ENCODE peak calls at places on chromosome 16, in six cellular contexts. R is HepG2, V is K562, G is A549, H is upper lobe of left lung, K is GM12878. Y is an unnamed sample.

GRCh38 chr16:4064950-4065352 is 51.3 kb downstream of the ADCY9 start:
- ATAC-seq in K (no peak), H (peak), R (no peak), G (no peak), V (no peak), Y (no peak)

GRCh38 chr16:3814755-3815154 is 65.8 kb downstream of the CREBBP start:
- ATAC-seq in H (no peak), G (no peak), R (no peak), K (no peak), V (no peak), Y (no peak)

GRCh38 chr16:89025636-89026035 is 48.6 kb upstream of the CBFA2T3 start:
- ATAC-seq in K (no peak), G (no peak), H (no peak), R (no peak), V (no peak), Y (no peak)

GRCh38 chr16:79286646-79287423 is 313.7 kb downstream of the MAF start:
- ATAC-seq in V (no peak), H (peak), G (no peak), K (peak), R (no peak), Y (peak)

GRCh38 chr16:14193316-14193871 is 122.3 kb downstream of the MRTFB start:
- ATAC-seq in G (no peak), H (no peak), K (peak), R (no peak), V (no peak), Y (no peak)

GRCh38 chr16:24986512-24987303 is 28.5 kb downstream of the ARHGAP17 start:
- ATAC-seq in R (peak), V (peak), H (peak), G (peak), K (peak), Y (peak)

GRCh38 chr16:578232-578869 is 8.6 kb downstream of the PIGQ start:
- ATAC-seq in G (peak), K (no peak), R (peak), H (no peak), V (no peak), Y (no peak)

GRCh38 chr16:23578096-23578830 is 17.9 kb downstream of the NDUFAB1 start:
- ATAC-seq in R (no peak), V (no peak), K (no peak), H (no peak), G (no peak), Y (no peak)

GRCh38 chr16:53045554-53046250 is 7.0 kb downstream of the CHD9NB start:
- ATAC-seq in V (no peak), R (no peak), K (no peak), H (no peak), G (no peak), Y (no peak)

GRCh38 chr16:2896480-2897010 is 13.5 kb downstream of the FLYWCH2 start:
- ATAC-seq in V (no peak), K (no peak), R (no peak), H (peak), G (no peak), Y (no peak)

GRCh38 chr16:29779474-29779873 is 1.4 kb downstream of the ZG16 start:
- ATAC-seq in K (no peak), V (no peak), G (peak), H (no peak), R (peak), Y (no peak)

GRCh38 chr16:50611332-50611934 is 63.2 kb downstream of the NKD1 start:
- ATAC-seq in K (peak), R (peak), H (no peak), V (peak), G (peak), Y (no peak)

GRCh38 chr16:21150375-21151001 is at the start of gene DNAH3:
- ATAC-seq in H (peak), G (peak), K (no peak), V (peak), R (peak), Y (no peak)

GRCh38 chr16:69827527-69827926 is 65.4 kb downstream of the WWP2 start:
- ATAC-seq in H (no peak), V (no peak), G (no peak), R (no peak), K (no peak), Y (no peak)

GRCh38 chr16:15404792-15405191 is 9.2 kb downstream of the MPV17L start:
- ATAC-seq in R (peak), V (no peak), H (no peak), G (no peak), K (peak), Y (peak)

GRCh38 chr16:2429771-2430663 is 770 bp downstream of the CCNF start:
- ATAC-seq in K (peak), V (peak), G (peak), R (peak), H (no peak), Y (no peak)

GRCh38 chr16:85370881-85371651 is 242.1 kb upstream of the GSE1 start:
- ATAC-seq in R (no peak), H (peak), G (peak), V (peak), K (no peak), Y (peak)

GRCh38 chr16:80038566-80038965 is 438.0 kb upstream of the MAF start:
- ATAC-seq in V (no peak), R (no peak), H (no peak), G (no peak), K (no peak), Y (no peak)

GRCh38 chr16:54655171-54655590 is 275.5 kb upstream of the IRX5 start:
- ATAC-seq in R (no peak), K (no peak), G (no peak), V (no peak), H (peak), Y (no peak)

GRCh38 chr16:7025616-7026190 is 306.9 kb upstream of the RBFOX1 start:
- ATAC-seq in H (peak), R (peak), K (peak), V (peak), G (peak), Y (no peak)

GRCh38 chr16:86953631-86954465 is 363.3 kb downstream of the C16orf95 start:
- ATAC-seq in H (no peak), R (no peak), K (no peak), G (no peak), V (no peak), Y (no peak)

GRCh38 chr16:77574867-77575619 is 140.2 kb upstream of the ADAMTS18 start:
- ATAC-seq in K (no peak), V (no peak), G (no peak), H (peak), R (no peak), Y (peak)

GRCh38 chr16:12186774-12187335 is 210.3 kb downstream of the SNX29 start:
- ATAC-seq in G (no peak), R (peak), K (no peak), H (no peak), V (no peak), Y (no peak)

GRCh38 chr16:10599626-10600025 is 19.2 kb upstream of the EMP2 start:
- ATAC-seq in K (peak), H (no peak), V (no peak), G (no peak), R (no peak), Y (no peak)

GRCh38 chr16:10601444-10602401 is 21.3 kb upstream of the EMP2 start:
- ATAC-seq in V (no peak), H (peak), K (no peak), G (peak), R (peak), Y (peak)

GRCh38 chr16:10598157-10598556 is 17.8 kb upstream of the EMP2 start:
- ATAC-seq in G (no peak), V (no peak), R (no peak), H (no peak), K (no peak), Y (peak)

GRCh38 chr16:10597184-10597583 is 16.8 kb upstream of the EMP2 start:
- ATAC-seq in K (peak), V (no peak), R (no peak), H (no peak), G (no peak), Y (no peak)

DNA sequence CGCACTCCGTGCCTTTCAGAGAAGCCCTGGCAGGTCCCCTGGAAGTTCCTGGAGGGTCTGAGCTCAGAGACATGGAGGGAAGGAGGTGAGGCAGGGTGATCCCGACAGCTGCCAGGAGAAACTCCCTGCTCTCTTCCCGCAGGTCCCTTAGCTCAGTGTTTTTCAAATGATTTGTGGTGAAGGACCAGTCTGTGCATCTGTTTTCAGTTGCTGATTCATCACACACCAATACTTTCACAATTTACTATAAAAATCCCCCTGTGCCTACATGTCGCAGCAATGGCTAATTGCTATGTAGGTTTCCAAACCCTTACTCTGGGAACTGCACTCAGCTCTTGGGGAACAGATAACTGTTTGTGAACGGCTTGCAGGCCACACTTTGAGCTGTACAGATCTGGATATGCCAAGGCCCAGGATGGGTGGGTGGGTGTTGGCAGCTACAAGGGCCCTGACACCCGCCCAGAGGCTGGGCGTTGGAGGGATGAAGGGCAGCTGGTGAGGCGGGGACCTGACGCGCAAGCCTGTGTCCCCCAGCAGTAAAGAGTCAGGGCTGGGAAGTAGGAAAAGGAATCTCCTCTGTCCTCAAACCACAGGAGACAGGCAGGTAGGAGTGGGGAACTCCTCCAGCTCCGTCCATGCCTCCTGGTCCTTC is 20.5 kb upstream of the EMP2 start:
- ATAC-seq in R (peak), G (peak), V (no peak), K (peak), H (no peak), Y (no peak)
- TF ChIP-seq EP300 in R (no peak), G (no peak), V (no peak), K (no peak), H (no peak), Y (no peak)

DNA sequence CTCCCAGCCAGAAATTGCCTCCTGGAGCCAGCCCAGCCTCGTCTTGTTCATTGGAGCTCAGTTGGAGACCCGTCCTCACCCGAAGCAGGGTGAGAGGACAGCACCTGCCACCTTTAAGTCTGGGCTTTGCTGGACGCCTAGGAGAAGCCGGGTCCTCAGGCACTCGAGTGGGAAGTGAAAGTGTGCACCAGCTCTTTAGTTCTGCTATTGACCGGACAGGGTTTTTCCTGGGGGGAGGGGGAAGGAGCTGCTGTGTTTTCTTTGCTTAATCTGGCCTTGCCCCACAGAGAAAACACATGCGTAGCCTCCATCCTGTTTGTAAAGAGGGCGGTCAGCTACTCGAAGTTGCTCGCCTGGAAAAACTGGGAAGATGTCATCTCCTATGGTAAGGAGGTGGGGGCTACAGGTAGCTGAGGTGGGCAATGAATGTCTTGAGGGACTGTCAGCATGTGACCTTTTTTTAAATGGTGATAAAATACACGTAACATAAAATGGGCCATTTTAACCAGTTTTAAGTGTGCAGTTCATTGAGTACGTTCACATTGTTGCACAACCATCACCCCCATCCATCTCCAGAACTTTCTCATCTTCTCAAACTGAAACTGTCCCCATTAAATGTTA is 34.4 kb downstream of the CMIP start:
- ATAC-seq in V (no peak), G (no peak), H (no peak), K (peak), R (no peak), Y (peak)
- H3K27ac ChIP-seq in V (peak), G (peak), H (peak), K (peak), R (peak), Y (no peak)

GRCh38 chr16:81808933-81809480 is 29.9 kb downstream of the PLCG2 start:
- ATAC-seq in V (peak), H (no peak), G (peak), K (peak), R (peak), Y (no peak)

GRCh38 chr16:81810361-81810760 is 31.3 kb downstream of the PLCG2 start:
- ATAC-seq in K (peak), V (no peak), H (no peak), R (no peak), G (no peak), Y (no peak)

GRCh38 chr16:81809567-81809966 is 30.5 kb downstream of the PLCG2 start:
- ATAC-seq in R (no peak), H (no peak), V (no peak), G (no peak), K (peak), Y (no peak)

GRCh38 chr16:81813648-81814047 is 34.6 kb downstream of the PLCG2 start:
- ATAC-seq in V (no peak), K (no peak), R (no peak), H (no peak), G (no peak), Y (no peak)

DNA sequence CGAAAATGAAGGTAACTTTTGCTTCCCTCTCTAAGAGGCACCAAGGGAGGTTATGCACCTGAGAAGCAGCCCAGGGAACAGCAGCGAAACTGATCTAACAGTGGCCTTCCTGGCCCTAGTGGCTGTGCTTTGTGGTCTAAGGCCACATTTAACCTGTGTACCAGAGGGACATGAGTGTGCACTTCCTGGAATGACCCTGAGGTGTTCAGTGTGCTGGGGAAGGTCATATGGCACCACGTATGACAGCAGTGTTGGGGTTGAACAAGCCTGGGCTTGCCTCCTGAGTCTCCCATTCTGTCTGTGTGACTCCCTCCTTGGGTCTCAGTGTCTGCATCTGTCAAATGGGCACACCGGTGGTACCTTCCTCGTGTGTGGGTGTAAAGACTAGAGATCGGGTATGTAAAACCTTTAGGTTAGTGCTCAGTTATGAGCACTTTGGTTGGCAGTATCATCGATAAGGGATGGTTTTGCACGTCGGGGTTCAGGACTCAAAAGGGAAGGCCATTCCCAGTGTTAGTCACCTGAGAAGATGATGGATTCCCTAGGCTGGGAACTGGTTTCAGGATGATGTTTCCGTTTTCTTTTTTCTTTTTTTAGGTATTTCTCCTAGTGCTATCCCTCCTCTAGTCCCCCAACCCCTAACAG is 31.9 kb downstream of the PLCG2 start:
- ATAC-seq in G (no peak), R (no peak), V (no peak), K (peak), H (no peak), Y (no peak)
- TF ChIP-seq POLR2A in G (no peak), R (no peak), V (no peak), K (no peak), H (no peak), Y (no peak)

GRCh38 chr16:8676737-8677375 is 2.4 kb downstream of the ABAT start:
- ATAC-seq in R (no peak), V (no peak), H (no peak), K (no peak), G (no peak), Y (no peak)

GRCh38 chr16:8675183-8676159 is 1.1 kb downstream of the ABAT start:
- ATAC-seq in V (no peak), R (peak), H (no peak), G (no peak), K (peak), Y (no peak)

GRCh38 chr16:8676160-8676547 is 1.7 kb downstream of the ABAT start:
- ATAC-seq in R (peak), H (no peak), G (no peak), V (no peak), K (no peak), Y (no peak)

GRCh38 chr16:8673611-8674412 is 605 bp upstream of the ABAT start:
- ATAC-seq in R (peak), K (peak), H (peak), G (peak), V (peak), Y (peak)

DNA sequence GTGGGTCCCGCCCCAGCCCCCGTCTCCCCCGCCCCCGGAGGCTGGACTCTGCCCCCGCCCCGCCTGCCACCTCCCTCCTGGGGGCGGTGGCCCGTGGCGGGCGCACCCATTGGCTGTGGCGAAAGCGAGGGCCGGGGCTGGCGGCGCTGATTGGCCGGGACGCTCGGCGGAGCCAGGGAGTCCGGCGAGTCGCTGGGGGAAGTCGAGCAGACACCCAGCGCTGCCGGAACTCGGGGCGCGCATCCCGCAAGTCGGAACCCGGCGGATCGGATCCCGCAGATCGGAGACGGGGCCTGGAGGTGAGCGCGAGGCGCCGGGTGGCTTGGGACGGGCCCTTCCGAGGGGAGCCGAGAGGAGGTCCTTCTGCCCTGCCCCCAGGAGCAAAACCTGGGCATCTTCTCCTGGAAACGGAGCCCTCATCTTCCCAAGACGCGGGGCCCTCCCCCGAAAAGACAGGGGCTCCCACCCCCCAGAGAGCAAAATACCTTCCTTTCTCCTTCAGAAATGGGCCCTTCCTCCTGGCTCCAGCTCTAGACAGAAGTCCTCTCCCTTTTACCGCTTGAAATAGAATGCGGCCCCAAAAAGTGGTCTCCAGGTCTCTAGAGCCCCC is at the start of gene ABAT:
- ATAC-seq in K (peak), V (peak), R (peak), H (peak), G (peak), Y (peak)
- TF ChIP-seq EP300 in K (no peak), V (no peak), R (no peak), H (no peak), G (no peak), Y (no peak)

GRCh38 chr16:10590342-10590741 is 9.9 kb upstream of the EMP2 start:
- ATAC-seq in G (no peak), R (no peak), K (no peak), H (no peak), V (no peak), Y (no peak)

GRCh38 chr16:10592611-10593010 is 12.2 kb upstream of the EMP2 start:
- ATAC-seq in H (no peak), G (no peak), R (no peak), V (no peak), K (no peak), Y (no peak)

GRCh38 chr16:10589106-10589505 is 8.7 kb upstream of the EMP2 start:
- ATAC-seq in R (no peak), K (no peak), H (no peak), G (no peak), V (no peak), Y (no peak)

DNA sequence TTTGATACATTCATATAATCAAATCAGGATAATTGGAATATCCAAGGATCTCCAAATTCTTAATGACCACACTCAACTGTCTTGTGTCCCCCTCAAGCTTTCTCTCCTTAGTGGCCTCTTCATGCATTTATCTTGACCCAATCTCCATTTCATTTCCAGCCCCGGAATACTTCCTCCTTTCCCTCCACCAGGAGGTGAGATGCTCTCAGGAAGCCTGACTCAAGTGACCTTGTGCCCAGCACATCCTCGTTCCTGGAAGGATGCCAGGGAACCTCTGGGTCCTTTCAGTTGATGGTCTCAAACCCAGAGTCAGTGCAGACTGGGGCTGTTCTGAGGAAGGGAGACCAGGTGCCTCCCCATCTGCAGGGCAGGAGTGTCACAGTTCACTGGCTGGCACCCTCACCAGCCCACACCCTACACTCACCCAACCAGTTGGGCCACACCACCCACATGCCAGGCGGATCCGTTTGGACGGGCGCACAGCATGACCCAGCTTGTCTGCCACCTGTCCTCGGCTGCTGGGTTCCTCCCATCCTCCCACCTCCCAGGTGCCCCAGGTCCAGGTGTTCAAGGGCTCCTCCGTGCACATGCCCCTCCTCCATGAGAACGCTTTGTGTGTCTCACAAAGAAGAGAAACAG is 14.0 kb upstream of the EMP2 start:
- ATAC-seq in G (no peak), V (no peak), H (peak), K (peak), R (peak), Y (no peak)
- H3K27ac ChIP-seq in G (no peak), V (no peak), H (peak), K (no peak), R (no peak), Y (no peak)

Y was measured in gastroesophageal sphincter.